ENCODE peak calls at places on chromosomes 5 and 9, in eight cellular contexts. P is cardiac fibroblast; F is AG20443; T is amniotic stem cell; D is CD8-positive, alpha-beta memory T cell; C is B cell; U is activated CD8-positive, alpha-beta memory T cell treated with anti-CD3 and anti-CD28 coated beads, Interleukin-2, amount 50 U/mL, for 48 hours; V is HT-29. G is an unnamed sample.

GRCh38 chr5:90410178-90410762 is 714 bp upstream of the CETN3 start:
- DNase-seq in P (peak), V (no peak), F (no peak), U (no peak), T (no peak), D (no peak), C (no peak), G (no peak)

GRCh38 chr9:121835581-121836381 is 184.3 kb downstream of the DAB2IP start:
- DNase-seq in P (no peak), D (no peak), U (peak), V (no peak), F (no peak), C (no peak), T (no peak), G (no peak)

GRCh38 chr9:130523921-130524320 is 55.5 kb upstream of the FUBP3 start:
- DNase-seq in D (no peak), V (no peak), F (no peak), C (no peak), T (no peak), P (no peak), U (no peak), G (no peak)

GRCh38 chr9:121527371-121527770 is 27.7 kb upstream of the GGTA1 start:
- DNase-seq in P (no peak), T (no peak), V (no peak), C (no peak), U (no peak), F (no peak), D (no peak), G (no peak)

GRCh38 chr9:21902112-21902511 is 92.1 kb downstream of the CDKN2A start:
- DNase-seq in V (no peak), T (no peak), U (no peak), P (no peak), C (no peak), D (no peak), F (no peak), G (no peak)

GRCh38 chr5:142014911-142015584 is 2.2 kb upstream of the GNPDA1 start:
- DNase-seq in P (peak), T (peak), C (peak), F (peak), V (peak), U (peak), D (peak), G (peak)

GRCh38 chr5:44022622-44023021 is 366.6 kb downstream of the FGF10 start:
- DNase-seq in V (no peak), F (no peak), P (no peak), C (no peak), T (no peak), D (no peak), U (no peak), G (no peak)

GRCh38 chr9:137064027-137064879 is 6.1 kb downstream of the SAPCD2 start:
- DNase-seq in C (peak), F (peak), U (peak), V (peak), P (peak), D (peak), T (no peak), G (peak)

GRCh38 chr9:88922091-88922490 is 69.2 kb upstream of the S1PR3 start:
- DNase-seq in V (no peak), T (no peak), D (peak), C (peak), U (peak), F (no peak), P (no peak), G (no peak)

GRCh38 chr5:74596930-74597329 is 43.6 kb downstream of the ENC1 start:
- DNase-seq in D (no peak), F (no peak), P (no peak), V (no peak), U (no peak), C (no peak), T (no peak), G (no peak)

GRCh38 chr5:55415071-55415470 is 107.3 kb downstream of the MTREX start:
- DNase-seq in D (no peak), C (no peak), P (no peak), U (no peak), F (no peak), T (no peak), V (no peak), G (no peak)

GRCh38 chr5:69517763-69518212 is 25.2 kb downstream of the OCLN start:
- DNase-seq in F (no peak), V (peak), P (peak), C (no peak), T (no peak), D (no peak), U (no peak), G (no peak)

GRCh38 chr5:142017832-142018427 is 5.1 kb upstream of the GNPDA1 start:
- DNase-seq in U (peak), V (no peak), C (no peak), P (peak), D (no peak), T (no peak), F (no peak), G (no peak)

GRCh38 chr9:93262537-93263310 is 78.8 kb downstream of the WNK2 start:
- DNase-seq in U (no peak), C (peak), P (no peak), V (no peak), D (no peak), F (peak), T (no peak), G (no peak)

GRCh38 chr9:137031904-137032639 is at the start of gene FUT7:
- DNase-seq in V (no peak), D (no peak), F (no peak), U (no peak), C (peak), P (no peak), T (no peak), G (no peak)

GRCh38 chr9:87512321-87512720 is 14.7 kb downstream of the DAPK1 start:
- DNase-seq in U (no peak), D (no peak), F (no peak), P (no peak), T (no peak), V (no peak), C (no peak), G (no peak)

GRCh38 chr9:19229725-19230355 is 653 bp upstream of the DENND4C start:
- DNase-seq in T (no peak), U (peak), P (no peak), F (no peak), D (peak), V (peak), C (peak), G (no peak)

GRCh38 chr9:92607773-92608172 is 62.2 kb downstream of the IPPK start:
- DNase-seq in D (no peak), C (no peak), F (peak), V (no peak), P (peak), T (peak), U (no peak), G (peak)

GRCh38 chr5:91318727-91319126 is 64.4 kb downstream of the ARRDC3 start:
- DNase-seq in P (no peak), T (no peak), D (peak), V (no peak), U (no peak), F (no peak), C (no peak), G (no peak)

GRCh38 chr5:102865510-102866314 is 110.6 kb downstream of the PAM start:
- DNase-seq in T (peak), U (peak), D (peak), V (peak), C (peak), P (peak), F (peak), G (peak)

G was measured in AG08395.